ENCODE peak calls at places on chromosomes 2 and 18, in four cellular contexts. B, V, F and X are unnamed samples.
A peak's percentile ranks its signal among the peaks of the same experiment; 100 is the strongest.

GRCh38 chr2:112577756-112578155 is 6.7 kb upstream of the CHCHD5 start:
- DNase-seq in B (no peak), V (no peak), F (no peak), X (no peak)

GRCh38 chr18:33472554-33472953 is 32.0 kb upstream of the CCDC178 start:
- DNase-seq in B (no peak), V (no peak), F (no peak), X (no peak)

GRCh38 chr2:203673933-203674332 is 32.5 kb upstream of the CD28 start:
- DNase-seq in B (no peak), V (no peak), F (no peak), X (no peak)

GRCh38 chr2:236964291-236964690 is 121.4 kb upstream of the COPS8 start:
- DNase-seq in B (no peak), V (no peak), F (no peak), X (no peak)

GRCh38 chr18:6943143-6943542 is 174.5 kb downstream of the LAMA1 start:
- DNase-seq in B (no peak), V (no peak), F (no peak), X (no peak)

GRCh38 chr2:28269019-28269784 is 123.5 kb upstream of the FOSL2 start:
- DNase-seq in B (peak; percentile 76), V (no peak), F (no peak), X (peak; percentile 44)

GRCh38 chr2:46876741-46877384 is 38.7 kb downstream of the MCFD2 start:
- DNase-seq in B (peak; percentile 62), V (no peak), F (peak; percentile 61), X (peak; percentile 71)

GRCh38 chr2:182870227-182870626 is 3.8 kb upstream of the FRZB start:
- DNase-seq in B (peak; percentile 72), V (no peak), F (no peak), X (peak; percentile 26)

GRCh38 chr18:27615345-27615844 is 430.3 kb upstream of the CHST9 start:
- DNase-seq in B (no peak), V (peak; percentile 20), F (no peak), X (no peak)

GRCh38 chr2:198004921-198005829 is 200.8 kb downstream of the PLCL1 start:
- DNase-seq in B (no peak), V (no peak), F (no peak), X (no peak)

GRCh38 chr18:68533641-68534040 is 181.3 kb downstream of the TMX3 start:
- DNase-seq in B (no peak), V (no peak), F (no peak), X (no peak)

GRCh38 chr2:38602136-38602731 is 494 bp downstream of the HNRNPLL start:
- DNase-seq in B (no peak), V (peak; percentile 45), F (peak; percentile 35), X (no peak)

GRCh38 chr18:55475916-55476315 is 112.1 kb downstream of the TCF4 start:
- DNase-seq in B (no peak), V (no peak), F (no peak), X (no peak)

GRCh38 chr2:119756837-119757236 is 2.9 kb upstream of the PTPN4 start:
- DNase-seq in B (peak; percentile 57), V (peak; percentile 82), F (peak; percentile 56), X (peak; percentile 30)

GRCh38 chr2:127541849-127542630 is 6.6 kb downstream of the MYO7B start:
- DNase-seq in B (no peak), V (no peak), F (no peak), X (no peak)

GRCh38 chr2:105078906-105079305 is 41.0 kb downstream of the MRPS9 start:
- DNase-seq in B (no peak), V (no peak), F (no peak), X (no peak)

GRCh38 chr2:53490659-53491058 is 276.9 kb upstream of the CHAC2 start:
- DNase-seq in B (no peak), V (no peak), F (no peak), X (peak; percentile 23)

GRCh38 chr2:128746356-128746755 is 427.7 kb upstream of the HS6ST1 start:
- DNase-seq in B (no peak), V (no peak), F (no peak), X (no peak)

GRCh38 chr2:228841877-228842276 is 429.2 kb downstream of the PID1 start:
- DNase-seq in B (no peak), V (no peak), F (no peak), X (no peak)

GRCh38 chr2:1808921-1809551 is 64.7 kb upstream of the PXDN start:
- DNase-seq in B (no peak), V (peak; percentile 9), F (no peak), X (no peak)

GRCh38 chr2:190382851-190383250 is 25.3 kb upstream of the MFSD6 start:
- DNase-seq in B (peak; percentile 35), V (no peak), F (no peak), X (no peak)

GRCh38 chr2:150876201-150877085 is 385.2 kb downstream of the RBM43 start:
- DNase-seq in B (no peak), V (no peak), F (no peak), X (no peak)

GRCh38 chr2:68468801-68469200 is 1.4 kb downstream of the APLF start:
- DNase-seq in B (no peak), V (no peak), F (no peak), X (no peak)

GRCh38 chr2:55282110-55282917 is 13.3 kb upstream of the MTIF2 start:
- DNase-seq in B (peak; percentile 82), V (peak; percentile 95), F (peak; percentile 93), X (peak; percentile 24)
- TF ChIP-seq POLR2A in B (peak; percentile 95), V (peak; percentile 91), F (peak; percentile 74), X (peak; percentile 50)

GRCh38 chr18:2907459-2908145 is 60.8 kb downstream of the EMILIN2 start:
- DNase-seq in B (no peak), V (no peak), F (peak; percentile 39), X (no peak)

GRCh38 chr18:2903006-2903405 is 56.2 kb downstream of the EMILIN2 start:
- DNase-seq in B (peak; percentile 48), V (no peak), F (no peak), X (peak; percentile 67)

GRCh38 chr18:2906522-2907458 is 60.0 kb downstream of the EMILIN2 start:
- DNase-seq in B (peak; percentile 74), V (peak; percentile 46), F (peak; percentile 49), X (no peak)

GRCh38 chr18:2908166-2908945 is 61.5 kb downstream of the EMILIN2 start:
- DNase-seq in B (no peak), V (no peak), F (peak; percentile 16), X (no peak)

DNA sequence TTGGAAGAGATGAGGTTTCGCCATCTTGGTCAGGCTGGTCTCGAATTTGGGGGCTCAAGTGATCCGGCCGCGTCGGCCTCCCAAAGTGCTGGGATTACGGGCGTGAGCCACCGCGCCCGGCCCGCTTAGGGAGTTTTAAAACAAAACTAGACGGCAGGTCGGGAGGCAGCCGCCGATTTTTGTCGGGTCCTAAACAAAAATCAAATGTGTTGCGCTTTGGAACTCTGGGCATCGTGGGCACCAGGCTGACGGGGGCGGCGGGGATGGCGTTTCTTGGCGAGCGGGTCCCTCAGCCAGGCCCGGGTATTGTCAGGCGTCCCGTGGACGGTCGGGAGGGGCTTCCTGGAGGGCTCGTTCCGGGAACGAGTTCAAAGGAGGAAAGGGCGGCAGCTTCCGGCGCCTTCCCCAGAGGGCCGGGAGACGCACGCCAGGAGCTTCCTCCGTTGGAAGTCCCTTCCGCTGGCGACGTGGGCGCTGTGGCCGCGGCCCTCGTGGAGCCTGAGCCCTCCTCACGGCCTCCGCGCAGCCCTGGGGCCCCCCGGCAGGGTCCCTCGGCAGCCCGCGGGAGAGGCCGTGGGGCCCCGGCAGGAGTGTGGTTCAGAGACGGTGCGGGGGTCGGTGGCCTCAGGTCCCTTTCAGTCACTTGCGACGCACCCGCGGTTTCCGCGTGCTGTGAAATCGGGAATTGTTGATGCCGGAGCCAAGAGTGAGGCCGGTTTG is 59.2 kb downstream of the EMILIN2 start:
- DNase-seq in B (no peak), V (peak; percentile 75), F (peak; percentile 77), X (no peak)
- TF ChIP-seq POLR2A in B (no peak), V (peak; percentile 38), F (peak; percentile 46), X (no peak)

GRCh38 chr2:230913406-230913805 is 11.6 kb downstream of the GPR55 start:
- DNase-seq in B (peak; percentile 62), V (no peak), F (peak; percentile 21), X (no peak)

GRCh38 chr2:230909841-230910545 is 15.0 kb downstream of the GPR55 start:
- DNase-seq in B (no peak), V (no peak), F (peak; percentile 18), X (no peak)

GRCh38 chr2:230910546-230911135 is 14.4 kb downstream of the GPR55 start:
- DNase-seq in B (peak; percentile 46), V (no peak), F (peak; percentile 10), X (no peak)

GRCh38 chr2:230913812-230914211 is 11.2 kb downstream of the GPR55 start:
- DNase-seq in B (no peak), V (no peak), F (peak; percentile 8), X (no peak)

DNA sequence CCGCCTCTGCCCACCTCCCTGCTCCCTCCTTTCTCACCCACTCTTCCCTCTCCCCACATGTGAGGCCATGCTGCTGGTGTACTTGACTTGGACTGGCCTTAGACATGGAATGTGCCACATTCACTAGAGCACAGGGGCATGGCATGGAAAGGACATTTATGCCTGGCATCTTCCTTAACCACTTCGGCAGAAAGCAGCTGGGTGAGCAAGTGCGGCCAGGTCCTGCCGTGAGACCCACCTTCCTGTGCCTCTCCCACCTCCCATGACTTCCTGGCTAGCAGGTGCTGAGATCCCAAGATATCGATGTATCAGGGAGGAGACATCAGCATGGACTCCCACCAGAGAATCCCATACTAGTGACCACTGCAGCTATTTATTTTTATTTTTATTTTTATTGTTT is 13.0 kb downstream of the GPR55 start:
- DNase-seq in B (no peak), V (no peak), F (peak; percentile 11), X (no peak)
- TF ChIP-seq POLR2A in B (no peak), V (no peak), F (no peak), X (no peak)

GRCh38 chr2:238160206-238161129 is 1.7 kb downstream of the ERFE start:
- DNase-seq in B (peak; percentile 54), V (no peak), F (no peak), X (no peak)

GRCh38 chr2:238158018-238158806 is 558 bp upstream of the ERFE start:
- DNase-seq in B (no peak), V (peak; percentile 15), F (no peak), X (no peak)

GRCh38 chr2:238158807-238159539 is at the start of gene ERFE:
- DNase-seq in B (peak; percentile 86), V (peak; percentile 33), F (no peak), X (no peak)

GRCh38 chr2:238161291-238162051 is 2.7 kb downstream of the ERFE start:
- DNase-seq in B (no peak), V (no peak), F (no peak), X (no peak)

GRCh38 chr2:238159676-238160205 is 971 bp downstream of the ERFE start:
- DNase-seq in B (no peak), V (no peak), F (no peak), X (no peak)
- TF ChIP-seq POLR2A in B (no peak), V (no peak), F (no peak), X (no peak)